ENCODE peak calls at places on chromosomes 11 and 22, in ten cellular contexts. X is B cell, L is thoracic aorta, O is cardiac fibroblast, B is astrocyte, U is lower leg skin, V is endodermal cell, E is WTC11, Q is MCF 10A, Z is suprapubic skin. H is an unnamed sample.

GRCh38 chr11:116930177-116930576 is 92.8 kb upstream of the APOA1 start:
- DNase-seq in L (no peak), E (no peak), X (no peak), Z (no peak), U (no peak), Q (no peak), O (peak), B (peak), V (peak), H (no peak)

GRCh38 chr22:27409299-27409698 is 392.3 kb downstream of the MN1 start:
- DNase-seq in O (peak), B (no peak), X (no peak), Q (no peak), U (no peak), E (no peak), L (no peak), V (no peak), Z (no peak), H (no peak)

GRCh38 chr11:120086651-120087050 is 51.3 kb downstream of the TRIM29 start:
- DNase-seq in X (no peak), E (no peak), O (no peak), V (no peak), Q (no peak), Z (no peak), L (no peak), U (no peak), B (no peak), H (no peak)

GRCh38 chr22:18970180-18970947 is 34.3 kb upstream of the PRODH start:
- DNase-seq in E (peak), U (no peak), Z (no peak), O (no peak), L (no peak), V (peak), Q (no peak), X (no peak), B (no peak), H (no peak)

GRCh38 chr11:46594383-46594718 is 528 bp upstream of the AMBRA1 start:
- DNase-seq in U (no peak), E (no peak), O (no peak), X (no peak), B (no peak), Q (no peak), L (no peak), V (no peak), Z (no peak), H (no peak)

GRCh38 chr11:60987577-60988277 is 16.2 kb downstream of the CD6 start:
- DNase-seq in O (no peak), V (peak), E (no peak), Z (peak), B (no peak), Q (no peak), X (no peak), U (no peak), L (no peak), H (no peak)

GRCh38 chr22:31081963-31082605 is 966 bp downstream of the SMTN start:
- DNase-seq in X (no peak), E (no peak), V (no peak), Q (peak), B (no peak), L (no peak), O (peak), Z (no peak), U (no peak), H (no peak)

GRCh38 chr11:57353461-57354251 is 15.5 kb downstream of the P2RX3 start:
- DNase-seq in B (no peak), X (no peak), V (no peak), O (no peak), U (no peak), L (no peak), Z (no peak), Q (no peak), E (no peak), H (no peak)

GRCh38 chr22:23984430-23984829 is 4.5 kb downstream of the GSTT2 start:
- DNase-seq in V (no peak), X (peak), B (no peak), L (no peak), O (peak), Q (peak), Z (no peak), E (peak), U (no peak), H (no peak)

GRCh38 chr22:48939441-48940265 is 888.0 kb downstream of the BRD1 start:
- DNase-seq in E (no peak), X (no peak), V (peak), U (no peak), Q (no peak), L (no peak), Z (peak), B (no peak), O (no peak), H (peak)

GRCh38 chr11:20739004-20739612 is 69.7 kb downstream of the NELL1 start:
- DNase-seq in Z (no peak), U (no peak), V (peak), L (no peak), Q (no peak), X (no peak), E (no peak), O (no peak), B (no peak), H (no peak)

GRCh38 chr11:106306942-106307341 is 229.5 kb downstream of the AASDHPPT start:
- DNase-seq in E (no peak), B (no peak), U (no peak), O (peak), V (no peak), L (no peak), Z (no peak), Q (peak), X (no peak), H (no peak)

GRCh38 chr11:44351006-44351660 is 41.2 kb upstream of the ALX4 start:
- DNase-seq in B (no peak), L (no peak), Q (no peak), U (no peak), O (no peak), V (no peak), Z (no peak), X (peak), E (no peak), H (no peak)

GRCh38 chr11:44348721-44349120 is 38.8 kb upstream of the ALX4 start:
- DNase-seq in E (no peak), Q (no peak), L (no peak), Z (no peak), V (no peak), O (no peak), B (no peak), X (no peak), U (no peak), H (no peak)

GRCh38 chr11:44349328-44349727 is 39.4 kb upstream of the ALX4 start:
- DNase-seq in V (no peak), L (no peak), B (no peak), U (no peak), E (no peak), X (no peak), Q (no peak), Z (no peak), O (no peak), H (no peak)

GRCh38 chr11:44348114-44348513 is 38.2 kb upstream of the ALX4 start:
- DNase-seq in V (no peak), B (no peak), L (no peak), U (no peak), E (no peak), O (no peak), Q (no peak), Z (no peak), X (no peak), H (no peak)

DNA sequence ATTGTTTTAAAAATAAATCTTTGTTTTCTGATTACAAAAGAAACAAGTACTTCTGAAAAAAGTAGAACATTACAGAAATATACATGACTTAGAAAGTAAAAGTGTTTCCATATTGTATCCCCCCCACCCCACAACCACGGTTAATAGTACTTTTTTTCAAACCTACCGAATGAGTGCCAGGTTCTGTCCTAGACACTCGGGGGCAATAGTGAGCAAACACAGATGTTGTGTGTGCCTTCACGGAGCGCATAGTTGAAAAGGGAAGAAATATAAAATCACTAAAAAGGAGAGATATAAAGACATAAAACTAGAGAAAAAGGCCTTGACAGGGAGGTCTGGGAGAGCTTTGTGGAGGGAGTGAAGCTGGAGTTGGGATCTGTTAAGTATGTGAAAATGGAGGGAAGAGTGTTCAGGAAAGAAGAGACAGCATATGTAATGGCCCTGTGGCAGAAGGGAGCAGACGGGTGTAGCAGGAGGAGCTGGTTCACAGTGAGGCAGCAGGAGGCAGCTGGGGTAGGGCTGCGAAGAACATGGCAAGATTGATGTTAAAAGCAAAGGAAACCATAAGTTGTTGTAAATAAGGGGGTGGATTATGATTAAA is 42.1 kb upstream of the ALX4 start:
- DNase-seq in B (no peak), X (no peak), Z (no peak), Q (peak), U (no peak), E (no peak), V (no peak), L (no peak), O (peak), H (no peak)
- TF ChIP-seq CTCF in B (no peak), X (no peak), Z (no peak), Q (no peak), U (no peak), E (no peak), V (peak), L (no peak), O (no peak), H (no peak)

GRCh38 chr11:75437966-75438659 is 5.1 kb upstream of the KLHL35 start:
- DNase-seq in B (no peak), Q (no peak), E (no peak), Z (no peak), V (no peak), L (no peak), U (no peak), X (no peak), O (no peak), H (no peak)

GRCh38 chr11:75439495-75440120 is 6.6 kb upstream of the KLHL35 start:
- DNase-seq in E (no peak), L (no peak), O (no peak), X (no peak), Q (no peak), U (no peak), V (no peak), B (no peak), Z (no peak), H (no peak)

GRCh38 chr11:75436806-75437205 is 3.8 kb upstream of the KLHL35 start:
- DNase-seq in Z (no peak), O (no peak), Q (no peak), X (no peak), B (no peak), E (no peak), U (no peak), L (no peak), V (no peak), H (no peak)

GRCh38 chr11:75440960-75441803 is 8.2 kb upstream of the KLHL35 start:
- DNase-seq in V (no peak), O (no peak), B (no peak), Q (no peak), L (no peak), Z (no peak), U (no peak), X (no peak), E (no peak), H (no peak)

DNA sequence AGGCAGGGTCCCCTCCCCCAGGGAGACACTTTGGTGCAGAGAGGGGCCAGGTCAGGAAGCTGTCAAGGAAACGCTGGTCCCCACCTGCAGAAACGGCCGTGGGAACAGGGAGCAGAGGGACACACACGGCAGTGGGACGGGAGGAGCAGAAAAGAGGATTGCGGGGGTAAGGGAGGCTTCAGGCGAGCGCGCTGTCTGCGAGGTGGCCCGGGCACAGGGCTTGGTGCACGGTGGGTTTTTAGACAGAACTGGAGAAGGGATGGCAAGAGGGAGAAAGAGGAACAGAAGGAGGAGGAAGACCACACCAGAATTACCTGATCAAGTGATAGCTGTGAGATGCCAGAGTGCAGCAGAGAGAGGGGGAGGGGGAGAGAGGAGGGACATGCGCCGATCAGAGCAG is 6.0 kb upstream of the KLHL35 start:
- DNase-seq in U (no peak), O (no peak), V (no peak), E (no peak), X (no peak), L (no peak), Q (no peak), B (no peak), Z (no peak), H (no peak)
- TF ChIP-seq CTCF in U (no peak), O (no peak), V (no peak), E (no peak), X (no peak), L (no peak), Q (no peak), B (no peak), Z (no peak), H (no peak)

GRCh38 chr11:92960886-92961285 is 8.6 kb upstream of the MTNR1B start:
- DNase-seq in O (no peak), Z (no peak), Q (peak), X (no peak), V (no peak), E (no peak), L (no peak), B (no peak), U (no peak), H (no peak)
- TF ChIP-seq CTCF in O (no peak), Z (no peak), Q (no peak), X (no peak), V (no peak), E (no peak), L (no peak), B (no peak), U (no peak), H (no peak)

DNA sequence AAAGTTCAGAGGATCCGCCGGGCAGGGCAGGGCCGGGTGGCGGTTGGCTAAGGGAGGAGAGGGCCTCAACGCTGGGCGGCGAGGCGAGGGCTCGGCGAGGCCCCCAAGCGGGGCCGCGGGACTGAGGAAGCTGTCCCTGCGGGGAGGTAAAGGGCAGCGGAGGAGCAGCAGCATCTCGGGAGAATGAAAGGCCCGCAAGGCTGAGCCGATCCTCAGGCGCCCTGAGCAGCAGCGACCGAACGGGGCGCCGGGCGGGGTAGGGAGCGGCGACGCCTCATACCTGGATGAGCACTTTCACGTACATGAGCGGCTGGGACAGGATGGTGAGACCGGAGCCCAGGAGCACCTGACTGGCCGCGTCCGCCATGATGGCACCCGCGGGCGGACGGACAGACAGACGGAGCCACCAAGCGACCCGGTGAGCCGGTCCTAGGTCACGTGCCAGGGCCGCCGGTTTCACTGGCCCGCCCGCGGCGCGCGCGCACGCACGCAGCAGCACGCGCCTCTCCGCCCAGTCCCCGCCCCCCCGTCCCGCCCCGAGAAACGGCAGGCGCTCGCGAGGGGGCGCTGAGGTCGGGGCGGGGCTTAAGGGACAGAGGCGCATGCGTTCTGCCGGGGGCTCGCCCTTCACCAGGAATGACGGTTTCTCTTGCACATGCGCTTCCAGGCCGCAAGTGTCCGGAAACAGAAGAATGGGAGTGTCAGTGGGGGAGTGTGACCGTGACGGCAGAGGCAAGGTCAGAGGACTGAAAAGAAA is at the start of gene MTCH2:
- DNase-seq in V (peak), L (peak), Z (peak), U (peak), X (peak), E (peak), O (peak), Q (peak), B (peak), H (peak)
- TF ChIP-seq CTCF in V (peak), L (no peak), Z (no peak), U (no peak), X (peak), E (no peak), O (peak), Q (no peak), B (no peak), H (peak)

GRCh38 chr11:82225502-82225901 is 508.2 kb downstream of the FAM181B start:
- DNase-seq in O (no peak), U (no peak), X (no peak), Z (no peak), Q (no peak), L (no peak), V (no peak), B (no peak), E (no peak), H (no peak)

GRCh38 chr11:82233211-82233610 is 500.5 kb downstream of the FAM181B start:
- DNase-seq in L (no peak), V (no peak), Z (no peak), E (no peak), O (no peak), Q (no peak), B (no peak), U (no peak), X (no peak), H (no peak)

GRCh38 chr11:82234256-82234655 is 499.4 kb downstream of the FAM181B start:
- DNase-seq in E (no peak), V (no peak), Z (no peak), O (no peak), L (no peak), U (no peak), X (no peak), B (no peak), Q (no peak), H (no peak)

GRCh38 chr11:82225930-82226329 is 507.7 kb downstream of the FAM181B start:
- DNase-seq in Z (no peak), L (no peak), B (no peak), O (no peak), E (no peak), U (no peak), V (no peak), Q (peak), X (no peak), H (no peak)

GRCh38 chr11:82229346-82229745 is 504.3 kb downstream of the FAM181B start:
- DNase-seq in V (no peak), Z (no peak), U (no peak), Q (peak), L (no peak), O (peak), E (no peak), B (no peak), X (no peak), H (no peak)
- TF ChIP-seq CTCF in V (peak), Z (no peak), U (no peak), Q (peak), L (no peak), O (no peak), E (no peak), B (peak), X (peak), H (peak)

DNA sequence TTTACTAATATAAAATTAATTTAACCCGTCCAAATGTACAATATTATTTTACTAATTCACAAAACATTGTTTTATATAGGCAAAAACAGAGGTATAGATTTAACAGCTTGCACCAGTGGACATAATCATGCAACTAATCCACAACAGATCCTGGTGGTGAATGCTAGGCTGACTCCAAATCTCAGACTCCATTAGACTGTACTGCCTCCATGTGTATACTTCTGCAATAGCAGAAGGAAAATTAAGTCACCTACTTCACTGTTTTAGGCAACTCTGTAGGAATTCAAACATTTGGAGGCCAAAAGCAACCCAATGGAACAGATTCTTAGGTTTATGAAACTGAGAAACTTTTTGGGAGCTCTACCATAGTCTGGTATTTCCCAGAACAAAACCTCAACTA is 30.0 kb upstream of the RAB39A start:
- DNase-seq in Q (peak), O (peak), E (no peak), Z (no peak), B (peak), L (no peak), V (no peak), U (no peak), X (no peak), H (no peak)
- TF ChIP-seq CTCF in Q (peak), O (peak), E (no peak), Z (peak), B (peak), L (peak), V (peak), U (no peak), X (peak), H (peak)

GRCh38 chr11:123033895-123034294 is 28.0 kb downstream of the HSPA8 start:
- DNase-seq in V (peak), O (peak), E (no peak), Q (no peak), Z (no peak), L (no peak), U (no peak), X (no peak), B (no peak), H (no peak)
- TF ChIP-seq CTCF in V (peak), O (peak), E (no peak), Q (no peak), Z (no peak), L (no peak), U (no peak), X (no peak), B (peak), H (no peak)

GRCh38 chr22:20777420-20778177 is 3.7 kb downstream of the SERPIND1 start:
- DNase-seq in V (no peak), E (no peak), Z (no peak), B (peak), U (peak), X (no peak), L (no peak), Q (peak), O (peak), H (no peak)
- TF ChIP-seq CTCF in V (peak), E (no peak), Z (no peak), B (no peak), U (no peak), X (no peak), L (no peak), Q (no peak), O (no peak), H (no peak)

GRCh38 chr22:20028855-20029549 is 8.1 kb downstream of the TANGO2 start:
- DNase-seq in Q (no peak), Z (no peak), L (no peak), E (no peak), B (no peak), U (no peak), O (no peak), X (no peak), V (no peak), H (no peak)

GRCh38 chr22:20026204-20026908 is 5.4 kb downstream of the TANGO2 start:
- DNase-seq in Z (peak), X (no peak), B (no peak), Q (no peak), E (no peak), O (no peak), L (no peak), V (no peak), U (no peak), H (no peak)

GRCh38 chr22:20026996-20027601 is 6.2 kb downstream of the TANGO2 start:
- DNase-seq in E (no peak), L (no peak), X (no peak), B (no peak), U (no peak), V (no peak), Q (no peak), Z (peak), O (no peak), H (no peak)

GRCh38 chr22:20029550-20030225 is 8.8 kb downstream of the TANGO2 start:
- DNase-seq in E (no peak), L (no peak), X (no peak), B (no peak), V (no peak), U (no peak), Z (no peak), O (no peak), Q (no peak), H (no peak)

GRCh38 chr22:20027966-20028854 is 7.3 kb downstream of the TANGO2 start:
- DNase-seq in U (no peak), X (no peak), E (no peak), Z (peak), Q (peak), O (peak), V (no peak), B (no peak), L (no peak), H (no peak)
- TF ChIP-seq CTCF in U (no peak), X (peak), E (no peak), Z (no peak), Q (peak), O (peak), V (peak), B (peak), L (no peak), H (peak)